ENCODE peak calls at places on chromosomes 5 and 9, in eight cellular contexts. One of them, this sample, is unnamed.

GRCh38 chr9:11726659-11727058 is 966.5 kb upstream of the TYRP1 start:
- DNase-seq in memory B cell: no peak
- DNase-seq in T-helper 22 cell: no peak
- DNase-seq in fibroblast of lung: no peak
- DNase-seq in Caco-2: no peak
- DNase-seq in activated CD4-positive, alpha-beta T cell treated with anti-CD3 and anti-CD28 coated beads, Interleukin-2, amount 50 U/mL, for 1 hour: no peak
- DNase-seq in body of pancreas: no peak
- DNase-seq in activated effector memory CD4-positive, alpha-beta T cell treated with anti-CD3 and anti-CD28 coated beads, Interleukin-2, amount 50 U/mL, for 16 hours: no peak
- DNase-seq in this sample: no peak

GRCh38 chr5:108481355-108481931 is 99.5 kb upstream of the FBXL17 start:
- DNase-seq in memory B cell: no peak
- DNase-seq in T-helper 22 cell: no peak
- DNase-seq in fibroblast of lung: peak
- DNase-seq in Caco-2: peak
- DNase-seq in activated CD4-positive, alpha-beta T cell treated with anti-CD3 and anti-CD28 coated beads, Interleukin-2, amount 50 U/mL, for 1 hour: no peak
- DNase-seq in body of pancreas: no peak
- DNase-seq in activated effector memory CD4-positive, alpha-beta T cell treated with anti-CD3 and anti-CD28 coated beads, Interleukin-2, amount 50 U/mL, for 16 hours: no peak
- DNase-seq in this sample: no peak

GRCh38 chr5:1652873-1653707 is 129.3 kb upstream of the LPCAT1 start:
- DNase-seq in memory B cell: peak
- DNase-seq in T-helper 22 cell: no peak
- DNase-seq in fibroblast of lung: no peak
- DNase-seq in Caco-2: peak
- DNase-seq in activated CD4-positive, alpha-beta T cell treated with anti-CD3 and anti-CD28 coated beads, Interleukin-2, amount 50 U/mL, for 1 hour: no peak
- DNase-seq in body of pancreas: no peak
- DNase-seq in activated effector memory CD4-positive, alpha-beta T cell treated with anti-CD3 and anti-CD28 coated beads, Interleukin-2, amount 50 U/mL, for 16 hours: no peak
- DNase-seq in this sample: peak

GRCh38 chr9:4225291-4226119 is 74.4 kb downstream of the GLIS3 start:
- DNase-seq in memory B cell: no peak
- DNase-seq in T-helper 22 cell: no peak
- DNase-seq in fibroblast of lung: peak
- DNase-seq in Caco-2: no peak
- DNase-seq in activated CD4-positive, alpha-beta T cell treated with anti-CD3 and anti-CD28 coated beads, Interleukin-2, amount 50 U/mL, for 1 hour: no peak
- DNase-seq in body of pancreas: no peak
- DNase-seq in activated effector memory CD4-positive, alpha-beta T cell treated with anti-CD3 and anti-CD28 coated beads, Interleukin-2, amount 50 U/mL, for 16 hours: no peak
- DNase-seq in this sample: no peak

GRCh38 chr5:65262094-65262493 is 219.6 kb downstream of the ADAMTS6 start:
- DNase-seq in memory B cell: no peak
- DNase-seq in T-helper 22 cell: no peak
- DNase-seq in fibroblast of lung: peak
- DNase-seq in Caco-2: no peak
- DNase-seq in activated CD4-positive, alpha-beta T cell treated with anti-CD3 and anti-CD28 coated beads, Interleukin-2, amount 50 U/mL, for 1 hour: no peak
- DNase-seq in body of pancreas: no peak
- DNase-seq in activated effector memory CD4-positive, alpha-beta T cell treated with anti-CD3 and anti-CD28 coated beads, Interleukin-2, amount 50 U/mL, for 16 hours: no peak
- DNase-seq in this sample: no peak

GRCh38 chr5:132055808-132056609 is 4.4 kb upstream of the IL3 start:
- DNase-seq in memory B cell: no peak
- DNase-seq in T-helper 22 cell: peak
- DNase-seq in fibroblast of lung: no peak
- DNase-seq in Caco-2: peak
- DNase-seq in activated CD4-positive, alpha-beta T cell treated with anti-CD3 and anti-CD28 coated beads, Interleukin-2, amount 50 U/mL, for 1 hour: peak
- DNase-seq in body of pancreas: no peak
- DNase-seq in activated effector memory CD4-positive, alpha-beta T cell treated with anti-CD3 and anti-CD28 coated beads, Interleukin-2, amount 50 U/mL, for 16 hours: peak
- DNase-seq in this sample: peak

GRCh38 chr9:79266986-79267385 is 304.8 kb upstream of the TLE4 start:
- DNase-seq in memory B cell: no peak
- DNase-seq in T-helper 22 cell: no peak
- DNase-seq in fibroblast of lung: peak
- DNase-seq in Caco-2: no peak
- DNase-seq in activated CD4-positive, alpha-beta T cell treated with anti-CD3 and anti-CD28 coated beads, Interleukin-2, amount 50 U/mL, for 1 hour: no peak
- DNase-seq in body of pancreas: no peak
- DNase-seq in activated effector memory CD4-positive, alpha-beta T cell treated with anti-CD3 and anti-CD28 coated beads, Interleukin-2, amount 50 U/mL, for 16 hours: no peak
- DNase-seq in this sample: no peak

GRCh38 chr5:59020611-59021285 is 437.9 kb downstream of the RAB3C start:
- DNase-seq in memory B cell: no peak
- DNase-seq in T-helper 22 cell: no peak
- DNase-seq in fibroblast of lung: peak
- DNase-seq in Caco-2: no peak
- DNase-seq in activated CD4-positive, alpha-beta T cell treated with anti-CD3 and anti-CD28 coated beads, Interleukin-2, amount 50 U/mL, for 1 hour: no peak
- DNase-seq in body of pancreas: no peak
- DNase-seq in activated effector memory CD4-positive, alpha-beta T cell treated with anti-CD3 and anti-CD28 coated beads, Interleukin-2, amount 50 U/mL, for 16 hours: no peak
- DNase-seq in this sample: peak

GRCh38 chr9:79287152-79287766 is 284.5 kb upstream of the TLE4 start:
- DNase-seq in memory B cell: no peak
- DNase-seq in T-helper 22 cell: no peak
- DNase-seq in fibroblast of lung: peak
- DNase-seq in Caco-2: no peak
- DNase-seq in activated CD4-positive, alpha-beta T cell treated with anti-CD3 and anti-CD28 coated beads, Interleukin-2, amount 50 U/mL, for 1 hour: no peak
- DNase-seq in body of pancreas: no peak
- DNase-seq in activated effector memory CD4-positive, alpha-beta T cell treated with anti-CD3 and anti-CD28 coated beads, Interleukin-2, amount 50 U/mL, for 16 hours: no peak
- DNase-seq in this sample: no peak

GRCh38 chr5:169567079-169567478 is 16.5 kb upstream of the SPDL1 start:
- DNase-seq in memory B cell: no peak
- DNase-seq in T-helper 22 cell: no peak
- DNase-seq in fibroblast of lung: peak
- DNase-seq in Caco-2: no peak
- DNase-seq in activated CD4-positive, alpha-beta T cell treated with anti-CD3 and anti-CD28 coated beads, Interleukin-2, amount 50 U/mL, for 1 hour: no peak
- DNase-seq in body of pancreas: no peak
- DNase-seq in activated effector memory CD4-positive, alpha-beta T cell treated with anti-CD3 and anti-CD28 coated beads, Interleukin-2, amount 50 U/mL, for 16 hours: no peak
- DNase-seq in this sample: no peak

GRCh38 chr5:179568731-179569130 is 18.4 kb downstream of the RUFY1 start:
- DNase-seq in memory B cell: no peak
- DNase-seq in T-helper 22 cell: no peak
- DNase-seq in fibroblast of lung: no peak
- DNase-seq in Caco-2: no peak
- DNase-seq in activated CD4-positive, alpha-beta T cell treated with anti-CD3 and anti-CD28 coated beads, Interleukin-2, amount 50 U/mL, for 1 hour: no peak
- DNase-seq in body of pancreas: no peak
- DNase-seq in activated effector memory CD4-positive, alpha-beta T cell treated with anti-CD3 and anti-CD28 coated beads, Interleukin-2, amount 50 U/mL, for 16 hours: no peak
- DNase-seq in this sample: no peak

GRCh38 chr9:93665566-93666278 is 89.3 kb downstream of the PHF2 start:
- DNase-seq in memory B cell: no peak
- DNase-seq in T-helper 22 cell: no peak
- DNase-seq in fibroblast of lung: no peak
- DNase-seq in Caco-2: peak
- DNase-seq in activated CD4-positive, alpha-beta T cell treated with anti-CD3 and anti-CD28 coated beads, Interleukin-2, amount 50 U/mL, for 1 hour: no peak
- DNase-seq in body of pancreas: peak
- DNase-seq in activated effector memory CD4-positive, alpha-beta T cell treated with anti-CD3 and anti-CD28 coated beads, Interleukin-2, amount 50 U/mL, for 16 hours: peak
- DNase-seq in this sample: no peak

GRCh38 chr5:178785999-178786398 is 55.5 kb upstream of the ZNF354A start:
- DNase-seq in memory B cell: no peak
- DNase-seq in T-helper 22 cell: no peak
- DNase-seq in fibroblast of lung: peak
- DNase-seq in Caco-2: no peak
- DNase-seq in activated CD4-positive, alpha-beta T cell treated with anti-CD3 and anti-CD28 coated beads, Interleukin-2, amount 50 U/mL, for 1 hour: no peak
- DNase-seq in body of pancreas: peak
- DNase-seq in activated effector memory CD4-positive, alpha-beta T cell treated with anti-CD3 and anti-CD28 coated beads, Interleukin-2, amount 50 U/mL, for 16 hours: no peak
- DNase-seq in this sample: no peak

GRCh38 chr9:85742630-85742928 is 825 bp upstream of the AGTPBP1 start:
- DNase-seq in memory B cell: no peak
- DNase-seq in T-helper 22 cell: no peak
- DNase-seq in fibroblast of lung: peak
- DNase-seq in Caco-2: no peak
- DNase-seq in activated CD4-positive, alpha-beta T cell treated with anti-CD3 and anti-CD28 coated beads, Interleukin-2, amount 50 U/mL, for 1 hour: no peak
- DNase-seq in body of pancreas: no peak
- DNase-seq in activated effector memory CD4-positive, alpha-beta T cell treated with anti-CD3 and anti-CD28 coated beads, Interleukin-2, amount 50 U/mL, for 16 hours: no peak
- DNase-seq in this sample: no peak

GRCh38 chr5:158877124-158877581 is 222.6 kb downstream of the EBF1 start:
- DNase-seq in memory B cell: no peak
- DNase-seq in T-helper 22 cell: no peak
- DNase-seq in fibroblast of lung: no peak
- DNase-seq in Caco-2: no peak
- DNase-seq in activated CD4-positive, alpha-beta T cell treated with anti-CD3 and anti-CD28 coated beads, Interleukin-2, amount 50 U/mL, for 1 hour: no peak
- DNase-seq in body of pancreas: peak
- DNase-seq in activated effector memory CD4-positive, alpha-beta T cell treated with anti-CD3 and anti-CD28 coated beads, Interleukin-2, amount 50 U/mL, for 16 hours: no peak
- DNase-seq in this sample: no peak

This sample was measured in colonic mucosa.